ENCODE peak calls at places on chromosomes 1 and 21, in five cellular contexts. K, O, F, J and B are unnamed samples.

GRCh38 chr1:227947425-227947677 is 381 bp downstream of the WNT9A start:
- DNase-seq in O (peak; percentile 69), J (no peak), K (no peak), F (no peak), B (no peak)

GRCh38 chr1:47593001-47593568 is 155.2 kb downstream of the FOXD2 start:
- DNase-seq in K (peak; percentile 71), F (no peak), J (no peak), O (no peak), B (no peak)

GRCh38 chr1:162596514-162597170 is 35.1 kb downstream of the UAP1 start:
- DNase-seq in K (no peak), O (no peak), J (no peak), F (no peak), B (no peak)

GRCh38 chr1:60637651-60638050 is 444.7 kb upstream of the NFIA start:
- DNase-seq in F (no peak), J (no peak), O (no peak), K (no peak), B (no peak)

GRCh38 chr1:181086926-181087325 is 1.6 kb upstream of the IER5 start:
- DNase-seq in O (peak; percentile 46), J (peak; percentile 64), F (no peak), K (no peak), B (no peak)

GRCh38 chr1:203178083-203178482 is 2.5 kb upstream of the MYBPH start:
- DNase-seq in O (no peak), K (no peak), J (no peak), F (no peak), B (no peak)

GRCh38 chr1:22102746-22103145 is 40.2 kb downstream of the WNT4 start:
- DNase-seq in F (no peak), K (no peak), O (no peak), J (no peak), B (no peak)

GRCh38 chr1:165697881-165698842 is at the start of gene ALDH9A1:
- DNase-seq in J (peak; percentile 79), F (peak; percentile 61), O (peak; percentile 96), K (peak; percentile 92), B (peak; percentile 80)

GRCh38 chr1:9456833-9457232 is 82.4 kb upstream of the SLC25A33 start:
- DNase-seq in F (no peak), O (no peak), K (no peak), J (no peak), B (no peak)

GRCh38 chr1:210259496-210259895 is 26.9 kb downstream of the SERTAD4 start:
- DNase-seq in K (no peak), F (no peak), J (peak; percentile 64), O (peak; percentile 85), B (no peak)

GRCh38 chr1:21084111-21084510 is 92.6 kb downstream of the EIF4G3 start:
- DNase-seq in O (no peak), J (no peak), K (no peak), F (no peak), B (no peak)

GRCh38 chr1:115282825-115283224 is 55.2 kb downstream of the NGF start:
- DNase-seq in F (no peak), J (peak; percentile 42), O (no peak), K (no peak), B (no peak)

GRCh38 chr1:94379615-94380014 is 38.6 kb upstream of the ABCD3 start:
- DNase-seq in J (no peak), O (no peak), F (no peak), K (no peak), B (no peak)

GRCh38 chr1:15249032-15249601 is 2.1 kb downstream of the FHAD1 start:
- DNase-seq in O (no peak), F (no peak), K (no peak), J (no peak), B (no peak)

GRCh38 chr21:41643246-41643966 is 123.4 kb downstream of the RIPK4 start:
- DNase-seq in K (no peak), F (no peak), J (peak; percentile 35), O (no peak), B (no peak)

GRCh38 chr1:23624440-23624839 is 65.1 kb upstream of the ID3 start:
- DNase-seq in K (no peak), J (no peak), F (no peak), O (no peak), B (no peak)

GRCh38 chr1:3440282-3440681 is 14.2 kb upstream of the ARHGEF16 start:
- DNase-seq in O (no peak), F (no peak), K (no peak), J (no peak), B (no peak)

GRCh38 chr1:14323665-14324630 is 274.5 kb upstream of the KAZN start:
- DNase-seq in F (no peak), K (no peak), J (no peak), O (no peak), B (no peak)

GRCh38 chr1:115793162-115793561 is 24.6 kb upstream of the CASQ2 start:
- DNase-seq in O (no peak), J (no peak), F (no peak), K (no peak), B (no peak)

GRCh38 chr1:220894924-220895256 is 15.6 kb downstream of the HLX start:
- DNase-seq in K (no peak), F (no peak), O (no peak), J (no peak), B (no peak)

GRCh38 chr1:107570768-107571167 is 394.2 kb downstream of the VAV3 start:
- DNase-seq in J (peak; percentile 0), F (no peak), K (no peak), O (no peak), B (no peak)

GRCh38 chr1:214939180-214939579 is 143.4 kb upstream of the KCNK2 start:
- DNase-seq in J (no peak), O (no peak), F (no peak), K (no peak), B (no peak)

GRCh38 chr1:38235705-38236104 is 189.1 kb upstream of the POU3F1 start:
- DNase-seq in K (no peak), J (peak; percentile 8), F (peak; percentile 50), O (peak; percentile 74), B (no peak)

GRCh38 chr1:14345925-14346550 is 252.4 kb upstream of the KAZN start:
- DNase-seq in K (no peak), F (no peak), J (no peak), O (peak; percentile 48), B (no peak)

GRCh38 chr21:45846373-45847160 is 135.0 kb upstream of the COL6A1 start:
- DNase-seq in F (no peak), K (no peak), J (peak; percentile 48), O (peak; percentile 71), B (no peak)

GRCh38 chr1:206035027-206035426 is 11.3 kb upstream of the CTSE start:
- DNase-seq in K (no peak), F (no peak), O (no peak), J (no peak), B (no peak)

GRCh38 chr1:159921700-159922498 is 3.4 kb downstream of the TAGLN2 start:
- DNase-seq in K (no peak), O (no peak), J (peak; percentile 42), F (no peak), B (no peak)

GRCh38 chr1:6465461-6466005 is 440 bp downstream of the TNFRSF25 start:
- DNase-seq in J (no peak), F (no peak), O (no peak), K (no peak), B (no peak)

GRCh38 chr1:56901720-56902119 is 47.1 kb downstream of the C8A start:
- DNase-seq in K (no peak), O (peak; percentile 67), J (peak; percentile 56), F (no peak), B (no peak)

GRCh38 chr1:182217967-182218366 is 156.5 kb upstream of the ZNF648 start:
- DNase-seq in F (no peak), K (no peak), J (no peak), O (peak; percentile 17), B (no peak)

GRCh38 chr21:45405271-45405818 is 380 bp downstream of the COL18A1 start:
- DNase-seq in J (peak; percentile 52), O (peak; percentile 86), F (no peak), K (no peak), B (no peak)

GRCh38 chr1:159945483-159946241 is at the start of gene IGSF9:
- DNase-seq in F (peak; percentile 53), O (peak; percentile 86), K (peak; percentile 97), J (peak; percentile 73), B (peak; percentile 79)